ENCODE peak calls at places on chromosome 22, in six cellular contexts. L, S, B, R, D and H are unnamed samples.

GRCh38 chr22:50656122-50657070 is 16.2 kb upstream of the SHANK3 start:
- DNase-seq in L (no peak), S (peak; percentile 46), B (peak; percentile 30), R (no peak), D (no peak), H (no peak)

GRCh38 chr22:24089951-24090350 is 78.8 kb downstream of the CABIN1 start:
- DNase-seq in L (no peak), S (no peak), B (no peak), R (no peak), D (no peak), H (no peak)

GRCh38 chr22:39176673-39177455 is 24.4 kb upstream of the CBX7 start:
- DNase-seq in L (no peak), S (no peak), B (no peak), R (no peak), D (peak; percentile 51), H (peak; percentile 11)

GRCh38 chr22:17781319-17782031 is 7.2 kb upstream of the BID start:
- DNase-seq in L (peak; percentile 69), S (peak; percentile 68), B (no peak), R (no peak), D (no peak), H (no peak)

GRCh38 chr22:21621025-21621424 is 8.8 kb downstream of the YDJC start:
- DNase-seq in L (no peak), S (no peak), B (no peak), R (no peak), D (no peak), H (no peak)

GRCh38 chr22:47173535-47174021 is 411.1 kb downstream of the TBC1D22A start:
- DNase-seq in L (no peak), S (no peak), B (peak; percentile 8), R (no peak), D (no peak), H (no peak)

GRCh38 chr22:39674536-39674935 is 104.0 kb downstream of the CACNA1I start:
- DNase-seq in L (no peak), S (no peak), B (no peak), R (no peak), D (no peak), H (no peak)

GRCh38 chr22:38761202-38762162 is 5.7 kb upstream of the SUN2 start:
- DNase-seq in L (no peak), S (no peak), B (no peak), R (no peak), D (no peak), H (no peak)

GRCh38 chr22:40853330-40853729 is 3.1 kb downstream of the ST13 start:
- DNase-seq in L (no peak), S (no peak), B (no peak), R (no peak), D (no peak), H (no peak)

GRCh38 chr22:36562261-36562835 is 33.4 kb upstream of the EIF3D start:
- DNase-seq in L (no peak), S (peak; percentile 46), B (no peak), R (no peak), D (no peak), H (no peak)

GRCh38 chr22:29306175-29306829 is at the start of gene GAS2L1:
- DNase-seq in L (peak; percentile 50), S (peak; percentile 86), B (peak; percentile 90), R (no peak), D (peak; percentile 84), H (peak; percentile 88)

GRCh38 chr22:41757507-41757906 is 43.0 kb upstream of the CCDC134 start:
- DNase-seq in L (no peak), S (no peak), B (no peak), R (no peak), D (no peak), H (no peak)

GRCh38 chr22:43128928-43129424 is 14.2 kb downstream of the MCAT start:
- DNase-seq in L (no peak), S (no peak), B (no peak), R (no peak), D (no peak), H (no peak)

GRCh38 chr22:37244922-37245722 is 1.1 kb upstream of the RAC2 start:
- DNase-seq in L (peak; percentile 74), S (no peak), B (no peak), R (no peak), D (no peak), H (no peak)

GRCh38 chr22:20881231-20881630 is 22.4 kb downstream of the SNAP29 start:
- DNase-seq in L (no peak), S (no peak), B (no peak), R (no peak), D (no peak), H (no peak)

GRCh38 chr22:43222987-43223386 is 36.1 kb upstream of the TTLL12 start:
- DNase-seq in L (no peak), S (no peak), B (no peak), R (no peak), D (no peak), H (no peak)

GRCh38 chr22:31084811-31085492 is 3.8 kb downstream of the SMTN start:
- DNase-seq in L (peak; percentile 77), S (no peak), B (peak; percentile 90), R (peak; percentile 74), D (peak; percentile 89), H (peak; percentile 86)

GRCh38 chr22:42304021-42304790 is 33.8 kb upstream of the TCF20 start:
- DNase-seq in L (no peak), S (no peak), B (no peak), R (no peak), D (no peak), H (no peak)

GRCh38 chr22:50733521-50734342 is 4.3 kb upstream of the ACR start:
- DNase-seq in L (no peak), S (no peak), B (peak; percentile 9), R (no peak), D (no peak), H (peak; percentile 9)

GRCh38 chr22:36311386-36312085 is 58.6 kb downstream of the APOL1 start:
- DNase-seq in L (no peak), S (no peak), B (no peak), R (no peak), D (no peak), H (no peak)

GRCh38 chr22:43273902-43274484 is 69.2 kb downstream of the SCUBE1 start:
- DNase-seq in L (peak; percentile 71), S (peak; percentile 69), B (no peak), R (no peak), D (peak; percentile 84), H (peak; percentile 60)

GRCh38 chr22:26168934-26169311 is 339 bp upstream of the SEZ6L start:
- DNase-seq in L (no peak), S (no peak), B (no peak), R (no peak), D (peak; percentile 47), H (no peak)

GRCh38 chr22:17862646-17863181 is 88.4 kb upstream of the BID start:
- DNase-seq in L (peak; percentile 51), S (no peak), B (no peak), R (no peak), D (no peak), H (no peak)

GRCh38 chr22:24271406-24271760 is 752 bp downstream of the SPECC1L start:
- DNase-seq in L (peak; percentile 50), S (no peak), B (no peak), R (no peak), D (no peak), H (no peak)

GRCh38 chr22:19802001-19802880 is 41.7 kb downstream of the TBX1 start:
- DNase-seq in L (no peak), S (no peak), B (no peak), R (no peak), D (no peak), H (no peak)

GRCh38 chr22:19800306-19800705 is 39.7 kb downstream of the TBX1 start:
- DNase-seq in L (no peak), S (no peak), B (peak; percentile 7), R (no peak), D (no peak), H (no peak)

GRCh38 chr22:19799322-19800190 is 39.0 kb downstream of the TBX1 start:
- DNase-seq in L (no peak), S (no peak), B (peak; percentile 30), R (peak; percentile 25), D (no peak), H (no peak)

GRCh38 chr22:19801340-19802000 is 40.9 kb downstream of the TBX1 start:
- DNase-seq in L (no peak), S (no peak), B (no peak), R (no peak), D (no peak), H (no peak)

DNA sequence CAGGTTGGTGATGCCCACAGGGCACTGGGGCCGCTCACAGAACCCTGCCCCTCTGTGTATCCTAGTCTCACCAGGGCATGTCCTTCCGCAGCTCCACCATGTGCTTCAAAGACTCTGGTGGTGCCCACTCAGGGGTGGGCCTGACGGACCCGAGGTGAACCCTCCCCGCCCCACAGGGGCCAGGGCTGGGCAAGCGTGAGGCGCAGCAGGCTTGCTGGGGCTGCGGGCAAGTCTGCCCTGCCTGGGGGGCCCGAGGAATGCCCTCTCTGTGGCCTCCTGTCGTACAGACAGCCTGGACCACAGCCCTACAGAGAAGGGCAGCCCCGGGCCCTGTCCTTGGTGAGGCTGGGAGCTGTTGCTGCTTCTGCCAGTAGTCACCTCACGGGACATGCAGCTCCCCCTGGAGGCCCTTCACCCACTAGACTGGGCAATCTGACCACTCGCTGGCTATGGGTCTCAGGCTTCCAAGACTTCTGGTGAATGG is 40.2 kb downstream of the TBX1 start:
- DNase-seq in L (no peak), S (no peak), B (peak; percentile 20), R (no peak), D (peak; percentile 69), H (peak; percentile 70)
- TF ChIP-seq CTCF in L (no peak), S (no peak), B (peak; percentile 29), R (no peak), D (peak; percentile 61), H (peak; percentile 27)

DNA sequence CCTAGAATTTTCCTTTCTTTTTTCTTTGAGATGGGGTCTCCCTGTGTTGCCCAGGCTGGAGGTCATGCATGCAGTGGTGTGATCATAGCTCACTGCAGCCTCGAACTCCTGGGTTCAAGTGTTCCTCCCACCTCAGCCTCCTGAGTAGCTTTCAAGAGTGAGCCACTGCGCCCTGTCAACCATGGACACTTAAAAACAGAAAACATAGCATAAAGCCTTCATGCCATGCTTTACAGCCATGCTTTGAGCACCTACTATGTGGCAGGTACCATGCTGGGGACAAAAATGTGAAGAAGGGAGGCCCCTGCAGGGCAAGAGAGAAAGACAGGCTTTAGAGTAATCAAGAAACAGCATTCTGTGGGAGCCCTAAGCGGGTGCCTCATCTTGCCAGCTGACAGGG is 13.7 kb upstream of the GNB1L start:
- DNase-seq in L (no peak), S (no peak), B (no peak), R (no peak), D (peak; percentile 26), H (no peak)
- TF ChIP-seq CTCF in L (no peak), S (no peak), B (no peak), R (no peak), D (peak; percentile 34), H (no peak)

DNA sequence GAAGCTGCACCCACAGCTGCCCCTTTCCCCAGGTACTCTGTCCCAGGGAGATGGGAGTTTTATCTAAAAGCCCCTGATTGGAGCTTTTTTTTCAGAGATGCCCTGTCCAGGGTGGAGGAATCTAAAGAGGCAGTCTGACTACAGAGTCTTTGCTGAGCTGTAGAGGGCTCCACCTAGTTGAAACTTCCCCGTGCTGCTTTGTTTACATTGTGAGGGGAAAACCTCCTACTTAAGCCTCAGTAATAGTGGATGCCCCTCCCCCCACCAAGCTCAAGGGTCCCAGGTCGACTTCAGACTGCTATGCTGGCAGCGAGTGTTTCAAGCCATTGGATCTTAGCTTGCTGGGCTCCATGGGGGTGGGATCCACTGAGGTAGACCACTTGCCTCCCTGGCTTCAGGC is 470.1 kb upstream of the LARGE1 start:
- DNase-seq in L (no peak), S (no peak), B (no peak), R (no peak), D (peak; percentile 55), H (no peak)
- TF ChIP-seq CTCF in L (no peak), S (no peak), B (no peak), R (no peak), D (peak; percentile 48), H (no peak)

GRCh38 chr22:44759430-44760310 is 7.3 kb downstream of the ARHGAP8 start:
- DNase-seq in L (no peak), S (no peak), B (no peak), R (no peak), D (no peak), H (no peak)
- TF ChIP-seq CTCF in L (no peak), S (no peak), B (no peak), R (no peak), D (no peak), H (no peak)